ENCODE peak calls at places on chromosomes 1 and 21, in six cellular contexts. J is ovary, G is lower lobe of right lung, O is heart right ventricle, E is transverse colon, A is PC-3. C is an unnamed sample.

GRCh38 chr1:52080014-52080415 is 23.9 kb downstream of the BTF3L4 start:
- DNase-seq in G (no peak), J (no peak), O (no peak), E (no peak), A (no peak), C (no peak)

GRCh38 chr1:36400825-36401601 is 3.3 kb upstream of the LSM10 start:
- DNase-seq in O (peak; percentile 60), E (peak; percentile 81), A (no peak), J (no peak), G (peak; percentile 92), C (peak; percentile 43)

GRCh38 chr1:11383553-11384169 is 95.3 kb upstream of the DISP3 start:
- DNase-seq in E (no peak), J (no peak), O (no peak), A (no peak), G (no peak), C (no peak)

GRCh38 chr21:45539046-45539795 is 3.0 kb downstream of the SLC19A1 start:
- DNase-seq in O (no peak), J (peak; percentile 7), G (peak; percentile 36), A (no peak), E (peak; percentile 26), C (no peak)

GRCh38 chr1:165330483-165330882 is 26.0 kb downstream of the LMX1A start:
- DNase-seq in A (peak; percentile 66), E (no peak), G (no peak), J (no peak), O (no peak), C (no peak)

GRCh38 chr1:186244825-186245224 is 130.2 kb downstream of the TPR start:
- DNase-seq in J (no peak), G (no peak), O (no peak), A (peak; percentile 9), E (no peak), C (no peak)

GRCh38 chr1:5620997-5621396 is 371.2 kb downstream of the NPHP4 start:
- DNase-seq in G (no peak), E (no peak), J (peak; percentile 14), A (peak; percentile 44), O (no peak), C (no peak)

GRCh38 chr1:231931846-231932454 is 305.4 kb downstream of the DISC1 start:
- DNase-seq in A (peak; percentile 67), J (no peak), G (no peak), E (no peak), O (no peak), C (no peak)

GRCh38 chr1:171715813-171716251 is 26.0 kb downstream of the VAMP4 start:
- DNase-seq in J (no peak), E (no peak), O (no peak), A (peak; percentile 82), G (no peak), C (peak; percentile 60)

GRCh38 chr1:39410915-39411436 is 80.5 kb upstream of the BMP8A start:
- DNase-seq in A (peak; percentile 89), J (peak; percentile 74), O (peak; percentile 74), G (peak; percentile 86), E (peak; percentile 82), C (peak; percentile 82)

GRCh38 chr1:227449051-227449450 is 114.3 kb upstream of the ZNF678 start:
- DNase-seq in E (no peak), A (peak; percentile 63), O (no peak), G (no peak), J (no peak), C (no peak)

GRCh38 chr1:59638172-59638800 is 176.5 kb upstream of the HOOK1 start:
- DNase-seq in A (no peak), G (no peak), E (no peak), J (peak; percentile 47), O (no peak), C (peak; percentile 33)

GRCh38 chr1:201119826-201120225 is 7.2 kb downstream of the ASCL5 start:
- DNase-seq in G (no peak), O (no peak), E (no peak), J (no peak), A (no peak), C (no peak)

GRCh38 chr1:46596846-46597245 is 7.2 kb downstream of the MKNK1 start:
- DNase-seq in O (no peak), E (no peak), A (no peak), J (no peak), G (no peak), C (no peak)

GRCh38 chr1:202692959-202693555 is 17.2 kb downstream of the SYT2 start:
- DNase-seq in J (peak; percentile 59), A (peak; percentile 61), G (peak; percentile 60), E (peak; percentile 61), O (peak; percentile 45), C (peak; percentile 55)

GRCh38 chr1:17168480-17168878 is 36.4 kb upstream of the PADI1 start:
- DNase-seq in G (no peak), E (no peak), A (peak; percentile 80), O (no peak), J (no peak), C (no peak)

DNA sequence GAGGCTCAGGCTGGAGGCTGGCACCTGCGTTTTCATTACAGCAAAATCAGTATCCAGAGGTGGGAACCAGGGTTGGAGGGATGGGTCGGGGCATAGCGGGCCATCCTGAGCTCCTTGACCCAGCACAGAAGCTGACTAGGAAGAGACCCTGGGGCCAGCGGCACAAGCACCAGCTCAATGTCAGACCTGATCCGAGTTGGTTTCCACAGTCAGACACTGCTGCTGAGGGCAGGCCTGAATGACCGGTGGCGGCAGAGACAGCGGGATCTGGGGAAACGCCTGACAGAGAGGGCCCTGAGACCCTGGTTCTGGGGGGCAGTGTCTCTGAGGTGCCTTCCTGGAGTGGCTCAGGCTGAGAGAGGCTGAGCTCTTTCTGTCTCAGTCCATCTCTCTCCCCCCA is 162.0 kb upstream of the C1orf174 start:
- DNase-seq in E (no peak), G (no peak), O (no peak), J (no peak), A (no peak), C (no peak)
- H3K9me3 ChIP-seq in E (no peaks in the 10 kb centered on the region), G (no peaks in the 10 kb centered on the region), O (no peaks in the 10 kb centered on the region), J (no peaks in the 10 kb centered on the region), A (peaks cover 14% of the 10 kb centered on the region), C (peaks cover 2% of the 10 kb centered on the region)

GRCh38 chr1:9680828-9681227 is 29.3 kb downstream of the PIK3CD start:
- DNase-seq in A (no peak), E (no peak), G (no peak), O (no peak), J (no peak), C (no peak)
- H3K4me3 ChIP-seq in A (no peak overlapping the region), E (no peak overlapping the region), G (no peak overlapping the region), O (no peak overlapping the region), J (no peak overlapping the region), C (no peak overlapping the region)

DNA sequence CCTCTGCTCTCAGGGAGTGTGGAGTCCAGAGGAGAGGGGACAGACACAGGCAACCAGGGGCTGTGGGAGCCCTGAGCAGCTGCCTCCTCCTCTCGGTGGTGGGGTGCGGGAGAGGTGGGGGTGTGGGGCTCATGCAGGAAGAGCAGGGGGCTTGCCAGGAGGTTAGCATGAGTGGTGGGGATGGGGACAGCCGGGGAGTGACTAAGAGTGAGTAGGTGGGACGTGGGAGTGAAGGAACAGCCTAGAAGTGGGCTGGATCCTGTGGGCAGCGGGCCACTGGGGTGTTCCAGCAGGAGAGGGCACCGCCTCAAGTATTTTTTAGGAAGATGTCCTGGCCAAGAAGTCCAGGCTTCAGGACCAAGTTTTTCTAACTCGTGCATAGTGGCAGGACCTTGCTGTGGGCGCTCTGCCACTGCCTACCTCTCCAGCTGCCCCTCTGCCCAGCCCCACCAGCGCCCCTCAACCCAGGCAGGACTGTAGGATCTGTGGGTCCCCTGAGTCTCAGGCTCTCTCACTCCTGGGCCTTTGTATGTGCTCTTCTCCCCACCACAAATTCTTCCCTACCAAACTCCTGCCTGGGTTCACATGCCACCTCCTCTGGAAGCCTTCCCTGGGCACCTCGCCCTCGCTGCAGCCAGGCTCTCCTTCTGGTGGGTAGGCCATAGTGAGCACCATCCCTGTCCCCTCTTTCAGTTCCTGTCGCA is 18.8 kb upstream of the LHX4 start:
- DNase-seq in A (no peak), O (no peak), J (no peak), G (peak; percentile 37), E (no peak), C (no peak)
- H3K9me3 ChIP-seq in A (no peaks in the 10 kb centered on the region), O (no peaks in the 10 kb centered on the region), J (no peaks in the 10 kb centered on the region), G (no peaks in the 10 kb centered on the region), E (no peaks in the 10 kb centered on the region), C (no peaks in the 10 kb centered on the region)

GRCh38 chr1:235270625-235271024 is 57.4 kb downstream of the ARID4B start:
- DNase-seq in O (no peak), G (no peak), J (no peak), A (no peak), E (no peak), C (no peak)
- H3K4me3 ChIP-seq in O (no peak overlapping the region), G (no peak overlapping the region), J (no peak overlapping the region), A (no peak overlapping the region), E (no peak overlapping the region), C (no peak overlapping the region)

C was measured in endothelial cell of umbilical vein.